ENCODE peak calls at places on chromosomes 13 and 19, in four cellular contexts. O is SK-N-SH, H is suprapubic skin, V is esophagus muscularis mucosa. Q is an unnamed sample.

GRCh38 chr13:48158915-48159314 is 64.0 kb upstream of the MED4 start:
- DNase-seq in V (no peak), O (no peak), H (no peak), Q (no peak)

GRCh38 chr13:30053904-30054303 is 203.5 kb upstream of the UBL3 start:
- DNase-seq in H (no peak), O (no peak), V (peak), Q (no peak)

GRCh38 chr13:96817336-96817941 is 176.8 kb downstream of the OXGR1 start:
- DNase-seq in H (no peak), O (peak), V (no peak), Q (no peak)

GRCh38 chr13:38530492-38530891 is 156.4 kb upstream of the FREM2 start:
- DNase-seq in H (no peak), O (peak), V (no peak), Q (no peak)

GRCh38 chr19:51016798-51017683 is 2.5 kb downstream of the KLK10 start:
- DNase-seq in V (no peak), H (no peak), O (peak), Q (peak)

GRCh38 chr13:98429977-98430785 is 146.7 kb downstream of the STK24 start:
- DNase-seq in V (no peak), O (no peak), H (no peak), Q (no peak)

GRCh38 chr13:90686438-90686837 is 661.0 kb upstream of the MIR17HG start:
- DNase-seq in H (no peak), O (no peak), V (no peak), Q (no peak)

GRCh38 chr19:58559275-58560006 is 1.0 kb upstream of the UBE2M start:
- DNase-seq in O (peak), H (peak), V (peak), Q (peak)

GRCh38 chr13:106143930-106144709 is 391.3 kb downstream of the EFNB2 start:
- DNase-seq in O (no peak), H (no peak), V (no peak), Q (peak)

GRCh38 chr13:76725211-76725610 is 161.0 kb downstream of the KCTD12 start:
- DNase-seq in O (no peak), V (no peak), H (no peak), Q (no peak)

GRCh38 chr13:30169442-30169841 is 137.9 kb downstream of the KATNAL1 start:
- DNase-seq in O (no peak), V (no peak), H (peak), Q (no peak)

GRCh38 chr13:100203696-100204367 is 114.9 kb downstream of the PCCA start:
- DNase-seq in H (no peak), O (no peak), V (no peak), Q (no peak)

GRCh38 chr13:46126552-46127171 is 21.8 kb upstream of the CPB2 start:
- DNase-seq in H (no peak), V (no peak), O (peak), Q (peak)

GRCh38 chr19:629961-630714 is 3.2 kb downstream of the POLRMT start:
- DNase-seq in V (no peak), H (no peak), O (no peak), Q (no peak)

GRCh38 chr13:94967183-94968039 is 255.1 kb upstream of the SOX21 start:
- DNase-seq in O (peak), V (no peak), H (no peak), Q (peak)

GRCh38 chr13:90447735-90448103 is 899.8 kb upstream of the MIR17HG start:
- DNase-seq in O (no peak), H (no peak), V (no peak), Q (no peak)

GRCh38 chr13:59837101-59837500 is 326.6 kb downstream of the DIAPH3 start:
- DNase-seq in H (no peak), V (no peak), O (no peak), Q (no peak)

GRCh38 chr19:7295912-7296486 is 1.8 kb upstream of the INSR start:
- DNase-seq in H (no peak), V (no peak), O (no peak), Q (no peak)

DNA sequence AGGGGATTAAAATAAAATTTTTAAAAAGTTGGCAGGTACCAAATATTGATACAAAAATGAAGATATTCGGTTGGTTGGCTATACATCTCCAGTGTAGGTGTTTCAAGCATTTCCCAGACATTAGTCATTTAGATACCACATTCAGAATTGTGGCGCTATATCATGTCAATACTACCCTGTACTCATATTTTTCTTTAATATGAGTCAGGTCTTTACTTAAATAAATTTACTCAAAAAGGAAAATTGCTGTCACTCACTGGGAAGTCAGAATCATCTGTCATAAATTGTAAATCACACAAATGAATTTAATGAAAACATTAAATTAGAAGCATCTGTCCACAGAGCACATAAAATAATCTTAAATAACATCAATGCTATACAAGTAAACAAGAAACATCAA is 134.2 kb downstream of the TSHZ3 start:
- DNase-seq in H (no peak), V (no peak), O (no peak), Q (no peak)
- H3K27ac ChIP-seq in H (no peak), V (no peak), O (peak), Q (no peak)

GRCh38 chr19:35143231-35143715 is at the start of gene FXYD7:
- DNase-seq in O (peak), H (no peak), V (no peak), Q (no peak)

GRCh38 chr19:35140207-35140897 is 1.7 kb downstream of the FXYD1 start:
- DNase-seq in V (no peak), O (no peak), H (peak), Q (no peak)

GRCh38 chr19:35140898-35141626 is 2.0 kb upstream of the FXYD7 start:
- DNase-seq in V (peak), O (peak), H (peak), Q (peak)

GRCh38 chr19:35142531-35143230 is 374 bp upstream of the FXYD7 start:
- DNase-seq in H (no peak), V (no peak), O (peak), Q (peak)

DNA sequence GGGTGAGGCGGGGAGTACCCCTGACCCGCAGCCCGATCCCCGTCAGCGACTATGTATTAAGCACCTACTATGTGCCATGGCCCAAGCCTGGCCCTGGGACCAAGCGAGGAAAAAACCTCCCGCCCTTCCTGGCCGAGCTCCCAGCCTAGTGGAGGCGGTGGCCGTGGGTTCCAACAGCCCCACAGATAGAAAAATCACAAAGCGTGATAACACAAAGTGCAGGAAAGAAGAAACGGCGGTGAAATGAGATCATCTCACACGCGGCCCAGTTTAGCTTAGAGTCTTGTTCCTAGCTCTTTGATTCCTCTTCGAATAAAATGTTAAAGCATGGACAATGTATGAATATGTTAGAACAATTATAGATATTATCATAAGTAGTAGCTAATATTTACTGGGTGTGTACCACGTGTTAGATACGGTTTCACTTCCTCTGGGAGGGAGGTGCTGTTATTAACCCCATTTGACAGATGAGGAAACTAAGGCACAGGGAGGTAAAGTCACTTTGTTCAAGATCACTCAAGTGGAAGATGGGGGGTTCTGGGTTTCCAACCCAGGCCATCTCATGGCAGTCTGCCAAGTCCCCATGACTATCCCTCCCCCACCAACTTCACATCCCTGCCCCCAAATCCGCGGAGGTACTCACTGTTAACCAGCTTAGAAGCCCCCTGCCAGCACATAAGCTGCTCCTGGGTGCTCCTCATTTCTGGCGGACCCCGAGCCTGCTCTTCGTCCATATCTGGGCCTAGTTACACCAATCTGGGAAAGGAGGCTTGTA is 1.2 kb upstream of the FXYD7 start:
- DNase-seq in H (no peak), V (no peak), O (no peak), Q (no peak)
- TF ChIP-seq EP300 in H (no peak), V (no peak), O (no peak), Q (no peak)

GRCh38 chr13:33937373-33938087 is 119.6 kb downstream of the RFC3 start:
- DNase-seq in H (no peak), O (no peak), V (no peak), Q (no peak)
- H3K27ac ChIP-seq in H (no peak), O (no peak), V (no peak), Q (no peak)

GRCh38 chr19:31562916-31563626 is 213.8 kb upstream of the TSHZ3 start:
- DNase-seq in V (no peak), O (no peak), H (no peak), Q (no peak)

GRCh38 chr19:31559494-31559893 is 210.3 kb upstream of the TSHZ3 start:
- DNase-seq in V (no peak), H (no peak), O (no peak), Q (no peak)

GRCh38 chr19:31555634-31556215 is 206.5 kb upstream of the TSHZ3 start:
- DNase-seq in O (peak), V (no peak), H (no peak), Q (no peak)

GRCh38 chr19:31560021-31560770 is 211.0 kb upstream of the TSHZ3 start:
- DNase-seq in V (no peak), H (no peak), O (no peak), Q (no peak)

DNA sequence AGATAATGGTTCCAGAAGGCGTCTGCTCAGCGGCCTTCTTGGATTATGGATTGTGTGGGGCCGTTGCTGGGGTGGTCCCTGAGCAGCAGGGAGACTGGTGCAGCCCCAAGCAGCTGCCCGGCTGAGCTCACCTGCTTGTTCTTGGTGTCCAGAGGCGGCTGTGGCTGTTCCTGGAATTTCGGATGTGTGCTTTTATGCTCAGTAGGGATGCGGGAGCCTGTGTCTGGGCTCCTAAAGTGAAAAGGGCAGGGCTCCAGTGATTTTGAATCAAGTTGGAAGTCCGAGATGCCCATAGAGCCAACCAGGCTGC is 211.5 kb upstream of the TSHZ3 start:
- DNase-seq in H (no peak), V (no peak), O (no peak), Q (no peak)
- TF ChIP-seq EP300 in H (no peak), V (no peak), O (no peak), Q (no peak)

GRCh38 chr13:102244617-102245227 is 157.1 kb downstream of the FGF14 start:
- DNase-seq in H (no peak), O (peak), V (no peak), Q (no peak)
- H3K27ac ChIP-seq in H (no peak), O (no peak), V (no peak), Q (no peak)

GRCh38 chr19:39192846-39193245 is 3.9 kb upstream of the NCCRP1 start:
- DNase-seq in H (no peak), O (peak), V (no peak), Q (no peak)

GRCh38 chr19:39186391-39186790 is 10.4 kb upstream of the NCCRP1 start:
- DNase-seq in O (no peak), V (no peak), H (no peak), Q (no peak)

GRCh38 chr19:39187552-39187943 is 9.2 kb upstream of the NCCRP1 start:
- DNase-seq in H (no peak), O (no peak), V (no peak), Q (no peak)

GRCh38 chr19:39190768-39191167 is 6.0 kb upstream of the NCCRP1 start:
- DNase-seq in V (no peak), O (no peak), H (no peak), Q (no peak)

DNA sequence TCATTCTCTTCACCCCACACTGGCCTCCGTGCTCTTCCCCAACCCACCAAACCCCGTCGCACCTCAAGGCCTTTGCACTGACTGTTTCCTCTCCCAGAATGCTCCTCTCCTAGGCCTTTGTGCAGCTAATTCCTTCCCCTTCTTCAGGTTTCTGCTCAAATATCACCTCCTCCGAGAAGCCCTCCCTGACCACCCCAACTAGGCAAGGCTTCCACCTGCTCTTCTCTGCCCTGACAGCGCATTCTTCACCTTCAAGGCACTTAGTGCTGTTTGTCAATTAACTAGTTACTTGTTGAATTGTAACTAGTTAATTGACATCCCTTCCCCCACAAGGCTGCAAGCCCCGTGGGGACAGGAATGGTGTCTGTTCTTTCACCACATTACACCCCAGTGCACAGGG is 7.8 kb upstream of the NCCRP1 start:
- DNase-seq in V (no peak), H (no peak), O (no peak), Q (no peak)
- TF ChIP-seq EP300 in V (no peak), H (no peak), O (no peak), Q (no peak)

GRCh38 chr13:113770441-113770840 is 11.4 kb downstream of the TMEM255B start:
- DNase-seq in O (no peak), H (no peak), V (no peak), Q (no peak)

GRCh38 chr13:113769106-113769505 is 10.1 kb downstream of the TMEM255B start:
- DNase-seq in V (no peak), O (no peak), H (no peak), Q (no peak)

GRCh38 chr13:113774177-113775107 is 15.4 kb downstream of the TMEM255B start:
- DNase-seq in H (no peak), O (peak), V (no peak), Q (peak)

GRCh38 chr13:113769881-113770280 is 10.9 kb downstream of the TMEM255B start:
- DNase-seq in H (no peak), V (no peak), O (no peak), Q (peak)

DNA sequence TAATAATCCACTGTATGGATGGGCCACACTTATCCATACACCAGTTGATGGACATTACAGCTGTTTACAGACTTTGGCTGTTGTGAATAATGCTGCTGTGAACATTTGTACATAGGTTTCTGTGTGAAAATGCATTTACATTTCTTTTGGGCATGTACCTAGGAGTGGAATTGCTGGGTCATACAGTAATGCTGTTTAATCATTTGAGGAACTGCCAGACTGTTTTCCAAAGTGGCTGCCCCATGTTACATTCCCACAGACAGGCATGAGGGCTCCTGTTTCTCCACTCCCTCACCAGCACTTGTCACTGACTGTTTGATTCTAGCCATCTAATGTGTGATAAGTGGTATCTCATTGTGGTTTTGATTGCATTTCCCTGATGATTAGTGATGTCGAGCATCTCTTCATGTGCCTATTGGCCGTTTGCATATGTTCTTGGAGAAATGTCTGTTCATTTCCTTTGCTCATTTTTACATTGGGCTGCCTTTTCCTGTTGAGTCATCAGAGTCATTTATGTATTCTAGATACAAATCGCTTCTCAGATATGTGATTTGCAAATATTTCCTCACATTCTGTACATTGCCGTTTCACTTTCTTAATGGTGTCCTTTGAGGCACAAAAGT is 12.8 kb downstream of the TMEM255B start:
- DNase-seq in H (no peak), O (no peak), V (no peak), Q (no peak)
- H3K27ac ChIP-seq in H (no peak), O (no peak), V (no peak), Q (peak)

GRCh38 chr13:56459291-56459690 is 681.4 kb upstream of the PRR20A start:
- DNase-seq in V (no peak), H (no peak), O (no peak), Q (no peak)
- TF ChIP-seq EP300 in V (no peak), H (no peak), O (no peak), Q (no peak)

Q was measured in stomach.